ENCODE peak calls at places on chromosome 19, in four cellular contexts. One of them, this sample, is unnamed.

GRCh38 chr19:4534836-4535658 is at the start of gene PLIN5:
- DNase-seq in neural progenitor cell: peak; percentile 95
- DNase-seq in IMR-90: peak; percentile 26
- DNase-seq in mammary epithelial cell: no peak
- DNase-seq in this sample: peak; percentile 35

GRCh38 chr19:7679017-7679720 is 1.5 kb upstream of the TRAPPC5 start:
- DNase-seq in neural progenitor cell: no peak
- DNase-seq in IMR-90: no peak
- DNase-seq in mammary epithelial cell: no peak
- DNase-seq in this sample: peak; percentile 23

GRCh38 chr19:18674616-18675015 is 8.9 kb upstream of the CRTC1 start:
- DNase-seq in neural progenitor cell: no peak
- DNase-seq in IMR-90: peak; percentile 14
- DNase-seq in mammary epithelial cell: peak; percentile 19
- DNase-seq in this sample: no peak

GRCh38 chr19:53467138-53467502 is 413 bp upstream of the ZNF813 start:
- DNase-seq in neural progenitor cell: no peak
- DNase-seq in IMR-90: no peak
- DNase-seq in mammary epithelial cell: no peak
- DNase-seq in this sample: no peak

GRCh38 chr19:38650180-38650775 is 2.8 kb downstream of the ACTN4 start:
- DNase-seq in neural progenitor cell: no peak
- DNase-seq in IMR-90: no peak
- DNase-seq in mammary epithelial cell: no peak
- DNase-seq in this sample: no peak

GRCh38 chr19:19458110-19458816 is 52.8 kb downstream of the GATAD2A start:
- DNase-seq in neural progenitor cell: no peak
- DNase-seq in IMR-90: no peak
- DNase-seq in mammary epithelial cell: no peak
- DNase-seq in this sample: no peak

GRCh38 chr19:47228937-47229673 is 1.9 kb downstream of the BBC3 start:
- DNase-seq in neural progenitor cell: peak; percentile 40
- DNase-seq in IMR-90: peak; percentile 61
- DNase-seq in mammary epithelial cell: peak; percentile 46
- DNase-seq in this sample: no peak

GRCh38 chr19:5425260-5425659 is 30.0 kb upstream of the ZNRF4 start:
- DNase-seq in neural progenitor cell: no peak
- DNase-seq in IMR-90: no peak
- DNase-seq in mammary epithelial cell: no peak
- DNase-seq in this sample: no peak

GRCh38 chr19:28569132-28570114 is 643.5 kb downstream of the UQCRFS1 start:
- DNase-seq in neural progenitor cell: no peak
- DNase-seq in IMR-90: no peak
- DNase-seq in mammary epithelial cell: no peak
- DNase-seq in this sample: no peak

GRCh38 chr19:14073925-14074838 is 1.6 kb downstream of the MISP3 start:
- DNase-seq in neural progenitor cell: no peak
- DNase-seq in IMR-90: peak; percentile 25
- DNase-seq in mammary epithelial cell: peak; percentile 60
- DNase-seq in this sample: no peak

GRCh38 chr19:53086949-53087348 is 16.3 kb downstream of the ZNF160 start:
- DNase-seq in neural progenitor cell: no peak
- DNase-seq in IMR-90: peak; percentile 32
- DNase-seq in mammary epithelial cell: no peak
- DNase-seq in this sample: no peak

GRCh38 chr19:37059142-37059541 is 19.1 kb upstream of the ZNF420 start:
- DNase-seq in neural progenitor cell: no peak
- DNase-seq in IMR-90: no peak
- DNase-seq in mammary epithelial cell: no peak
- DNase-seq in this sample: no peak

GRCh38 chr19:13012390-13012689 is 17.1 kb downstream of the NFIX start:
- DNase-seq in neural progenitor cell: no peak
- DNase-seq in IMR-90: no peak
- DNase-seq in mammary epithelial cell: no peak
- DNase-seq in this sample: no peak
- H3K9ac ChIP-seq in neural progenitor cell: no peak overlapping the region
- H3K9ac ChIP-seq in IMR-90: peak overlapping the region; percentile 27
- H3K9ac ChIP-seq in mammary epithelial cell: peak overlapping the region; percentile 82
- H3K9ac ChIP-seq in this sample: no peak overlapping the region

DNA sequence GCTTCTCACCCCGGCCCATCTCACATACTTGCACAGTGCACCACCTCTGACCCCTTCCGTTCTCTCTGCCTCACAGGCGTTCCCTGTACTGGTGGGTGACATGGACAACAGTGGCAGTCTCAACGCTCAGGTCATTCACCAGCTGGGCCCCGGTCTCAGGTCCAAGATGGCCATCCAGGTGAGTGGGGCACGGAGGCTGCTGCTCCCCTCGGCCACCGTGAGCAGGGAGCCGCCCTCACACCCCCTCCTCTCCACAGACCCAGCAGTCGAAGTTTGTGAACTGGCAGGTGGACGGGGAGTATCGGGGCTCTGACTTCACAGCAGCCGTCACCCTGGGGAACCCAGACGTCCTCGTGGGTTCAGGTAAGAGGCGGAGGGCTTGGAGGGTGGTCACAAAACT is 2.6 kb downstream of the TOMM40 start:
- DNase-seq in neural progenitor cell: no peak
- DNase-seq in IMR-90: no peak
- DNase-seq in mammary epithelial cell: no peak
- DNase-seq in this sample: no peak
- TF ChIP-seq CTCF in neural progenitor cell: no peak
- TF ChIP-seq CTCF in IMR-90: no peak
- TF ChIP-seq CTCF in mammary epithelial cell: no peak
- TF ChIP-seq CTCF in this sample: no peak

DNA sequence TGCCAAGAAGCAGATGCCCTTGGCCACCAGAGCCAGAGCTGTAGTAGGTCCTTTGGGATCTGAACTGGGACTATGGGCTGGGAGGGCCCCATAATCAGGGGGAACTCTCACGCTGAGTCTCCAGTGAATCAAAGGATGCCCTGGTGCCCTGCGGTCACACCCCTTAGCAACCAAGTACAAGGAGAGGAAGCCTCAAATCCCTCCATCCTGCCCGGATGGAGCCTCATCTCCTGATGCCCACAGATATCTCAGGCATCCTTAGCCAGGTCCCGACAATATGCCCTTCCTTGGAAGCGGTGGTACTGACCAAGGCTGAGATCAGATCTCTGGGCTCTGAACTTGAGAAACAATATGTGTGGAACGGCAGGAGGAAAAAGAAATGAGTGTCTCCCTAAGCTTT is 1.7 kb downstream of the PLEKHA4 start:
- DNase-seq in neural progenitor cell: no peak
- DNase-seq in IMR-90: no peak
- DNase-seq in mammary epithelial cell: no peak
- DNase-seq in this sample: no peak
- H3K9ac ChIP-seq in neural progenitor cell: no peak overlapping the region
- H3K9ac ChIP-seq in IMR-90: peak overlapping the region; percentile 10
- H3K9ac ChIP-seq in mammary epithelial cell: no peak overlapping the region
- H3K9ac ChIP-seq in this sample: no peak overlapping the region

DNA sequence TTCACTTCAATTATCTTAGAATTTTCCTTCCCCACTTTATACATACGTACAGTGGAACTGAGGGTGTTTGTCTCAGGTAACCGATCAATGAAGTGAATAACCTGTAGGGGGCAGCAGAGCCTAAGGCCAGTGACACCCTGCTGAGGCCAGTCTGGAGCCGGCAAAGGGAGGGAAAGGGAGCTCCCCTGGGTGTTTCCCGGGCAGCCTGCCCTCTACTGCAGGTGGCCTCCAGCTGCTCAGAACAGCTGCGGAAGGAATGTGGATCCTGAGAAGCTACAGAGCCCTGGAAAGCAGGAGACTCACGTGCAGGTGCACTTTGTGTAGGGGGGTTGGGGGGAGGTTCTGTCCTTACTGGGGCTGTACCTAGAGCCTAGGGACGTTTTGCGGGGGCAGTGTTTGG is 832 bp upstream of the ZNF491 start:
- DNase-seq in neural progenitor cell: peak; percentile 88
- DNase-seq in IMR-90: peak; percentile 87
- DNase-seq in mammary epithelial cell: peak; percentile 82
- DNase-seq in this sample: peak; percentile 81
- TF ChIP-seq CTCF in neural progenitor cell: peak; percentile 86
- TF ChIP-seq CTCF in IMR-90: peak; percentile 91
- TF ChIP-seq CTCF in mammary epithelial cell: peak; percentile 58
- TF ChIP-seq CTCF in this sample: peak; percentile 90

GRCh38 chr19:33208371-33208770 is 14.2 kb downstream of the LRP3 start:
- DNase-seq in neural progenitor cell: no peak
- DNase-seq in IMR-90: no peak
- DNase-seq in mammary epithelial cell: no peak
- DNase-seq in this sample: no peak
- H3K9ac ChIP-seq in neural progenitor cell: no peak overlapping the region
- H3K9ac ChIP-seq in IMR-90: no peak overlapping the region
- H3K9ac ChIP-seq in mammary epithelial cell: no peak overlapping the region
- H3K9ac ChIP-seq in this sample: no peak overlapping the region

GRCh38 chr19:10565028-10565566 is 713 bp downstream of the KRI1 start:
- DNase-seq in neural progenitor cell: peak; percentile 81
- DNase-seq in IMR-90: peak; percentile 21
- DNase-seq in mammary epithelial cell: no peak
- DNase-seq in this sample: peak; percentile 69
- TF ChIP-seq CTCF in neural progenitor cell: peak; percentile 43
- TF ChIP-seq CTCF in IMR-90: peak; percentile 35
- TF ChIP-seq CTCF in mammary epithelial cell: peak; percentile 27
- TF ChIP-seq CTCF in this sample: peak; percentile 56

GRCh38 chr19:2251577-2252480 is 2.7 kb downstream of the AMH start:
- DNase-seq in neural progenitor cell: no peak
- DNase-seq in IMR-90: no peak
- DNase-seq in mammary epithelial cell: no peak
- DNase-seq in this sample: no peak

GRCh38 chr19:2255112-2255845 is 938 bp downstream of the JSRP1 start:
- DNase-seq in neural progenitor cell: no peak
- DNase-seq in IMR-90: no peak
- DNase-seq in mammary epithelial cell: no peak
- DNase-seq in this sample: peak; percentile 90

GRCh38 chr19:2254052-2254872 is 2.0 kb downstream of the JSRP1 start:
- DNase-seq in neural progenitor cell: peak; percentile 84
- DNase-seq in IMR-90: peak; percentile 23
- DNase-seq in mammary epithelial cell: no peak
- DNase-seq in this sample: no peak

GRCh38 chr19:2252481-2253105 is 3.5 kb downstream of the AMH start:
- DNase-seq in neural progenitor cell: peak; percentile 16
- DNase-seq in IMR-90: no peak
- DNase-seq in mammary epithelial cell: no peak
- DNase-seq in this sample: no peak

DNA sequence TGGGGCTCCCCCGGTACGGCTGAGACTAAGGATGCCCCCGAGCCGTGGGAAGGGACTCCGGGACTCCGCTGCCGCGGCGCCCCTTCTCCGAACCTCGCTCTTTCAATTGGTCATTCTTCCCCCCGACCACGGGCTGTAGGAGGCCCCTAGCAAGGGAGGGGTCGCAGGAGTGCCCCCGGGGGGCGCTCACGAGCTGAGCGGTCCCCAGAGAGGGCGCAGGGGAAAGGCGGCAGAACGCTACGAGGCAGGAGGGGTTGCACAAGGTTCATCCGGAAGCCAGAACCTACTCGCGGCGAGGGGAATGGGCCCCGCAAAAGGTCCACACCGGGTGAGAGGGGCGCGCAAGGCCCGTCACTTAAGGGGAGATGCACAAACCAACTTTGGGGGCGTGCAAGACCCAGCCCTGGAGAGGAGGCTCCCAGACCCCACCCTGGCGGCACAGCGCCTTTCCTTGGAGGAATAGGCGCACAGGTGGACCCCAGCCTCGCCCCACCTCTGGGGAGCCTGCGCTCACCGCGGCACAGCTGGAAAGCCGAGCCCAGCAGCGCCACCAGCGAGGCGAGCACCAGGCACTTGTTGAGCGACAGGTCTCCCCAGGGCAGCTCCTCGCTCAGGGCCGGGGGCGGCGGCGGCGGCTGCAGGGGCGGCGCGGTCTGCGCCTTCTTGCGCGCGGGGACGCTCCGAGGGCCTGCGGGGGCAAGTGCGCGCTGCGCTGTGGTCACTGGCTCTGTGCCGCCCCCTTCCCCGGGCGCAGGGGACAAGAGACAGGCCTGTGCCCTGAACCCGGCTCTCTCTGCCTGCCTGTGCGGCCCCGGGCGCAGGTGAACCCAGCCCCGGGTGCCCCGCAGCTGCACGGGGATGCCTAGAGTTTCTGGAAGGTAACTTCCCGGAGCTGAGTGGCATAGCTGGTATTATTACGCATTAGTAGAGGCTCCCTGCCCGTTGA is 2.8 kb downstream of the JSRP1 start:
- DNase-seq in neural progenitor cell: peak; percentile 83
- DNase-seq in IMR-90: no peak
- DNase-seq in mammary epithelial cell: no peak
- DNase-seq in this sample: no peak
- H3K9ac ChIP-seq in neural progenitor cell: peak overlapping the region; percentile 12
- H3K9ac ChIP-seq in IMR-90: no peak overlapping the region
- H3K9ac ChIP-seq in mammary epithelial cell: no peak overlapping the region
- H3K9ac ChIP-seq in this sample: no peak overlapping the region

GRCh38 chr19:508204-509150 is 1.2 kb downstream of the TPGS1 start:
- DNase-seq in neural progenitor cell: no peak
- DNase-seq in IMR-90: no peak
- DNase-seq in mammary epithelial cell: no peak
- DNase-seq in this sample: no peak
- TF ChIP-seq CTCF in neural progenitor cell: no peak
- TF ChIP-seq CTCF in IMR-90: no peak
- TF ChIP-seq CTCF in mammary epithelial cell: no peak
- TF ChIP-seq CTCF in this sample: no peak

DNA sequence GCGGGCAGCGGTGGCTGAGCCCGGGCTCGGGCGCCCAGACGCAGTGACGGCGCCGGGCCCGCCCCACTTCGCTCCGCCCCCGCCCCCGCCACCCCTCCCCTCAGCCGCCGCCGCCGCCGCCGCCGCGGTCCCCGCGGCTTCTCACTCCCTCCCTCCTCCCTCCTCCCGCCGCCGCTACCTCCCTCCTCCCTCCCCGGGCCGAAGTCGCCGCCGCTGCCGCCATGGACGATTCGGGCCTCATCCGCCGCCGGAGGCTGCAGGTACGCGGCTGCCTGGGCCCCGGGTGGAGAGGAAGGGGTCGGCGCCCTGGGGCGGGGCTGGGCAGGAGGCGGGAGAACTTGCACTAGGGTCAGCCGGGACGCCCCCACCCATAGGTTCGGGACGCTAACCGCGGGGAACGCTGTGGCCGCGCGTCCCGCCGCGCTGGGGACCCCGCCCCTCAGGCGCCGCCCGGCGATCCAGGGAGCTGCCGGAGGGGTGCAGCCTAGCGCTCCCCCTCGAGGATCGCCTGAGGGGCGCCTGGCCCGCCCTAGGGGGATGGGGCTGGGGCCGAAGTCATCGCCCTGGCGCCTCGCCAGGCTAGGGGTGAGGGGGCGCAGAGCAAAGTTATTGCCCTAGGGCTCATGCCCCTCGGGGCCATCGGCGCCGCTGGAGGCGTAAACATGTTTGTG is 497 bp downstream of the RTBDN start:
- DNase-seq in neural progenitor cell: peak; percentile 81
- DNase-seq in IMR-90: no peak
- DNase-seq in mammary epithelial cell: no peak
- DNase-seq in this sample: peak; percentile 24
- H3K9ac ChIP-seq in neural progenitor cell: no peak overlapping the region
- H3K9ac ChIP-seq in IMR-90: no peak overlapping the region
- H3K9ac ChIP-seq in mammary epithelial cell: no peak overlapping the region
- H3K9ac ChIP-seq in this sample: no peak overlapping the region